ENCODE peak calls at places on chromosomes 3 and 15, in five cellular contexts. One of them, this sample, is unnamed.

GRCh38 chr3:33665294-33665693 is 52.8 kb downstream of the CLASP2 start:
- DNase-seq in body of pancreas: no peak
- DNase-seq in upper lobe of right lung: no peak
- DNase-seq in B cell: no peak
- DNase-seq in uterus: no peak
- DNase-seq in this sample: no peak

GRCh38 chr3:193982258-193982659 is 153.7 kb upstream of the HES1 start:
- DNase-seq in body of pancreas: no peak
- DNase-seq in upper lobe of right lung: peak; percentile 75
- DNase-seq in B cell: no peak
- DNase-seq in uterus: peak; percentile 37
- DNase-seq in this sample: no peak

GRCh38 chr15:39285663-39286062 is 295.2 kb upstream of the THBS1 start:
- DNase-seq in uterus: no peak
- DNase-seq in upper lobe of right lung: no peak
- DNase-seq in body of pancreas: no peak
- DNase-seq in B cell: no peak
- DNase-seq in this sample: no peak

GRCh38 chr3:154242766-154243165 is 81.5 kb downstream of the DHX36 start:
- DNase-seq in uterus: no peak
- DNase-seq in body of pancreas: no peak
- DNase-seq in B cell: no peak
- DNase-seq in upper lobe of right lung: no peak
- DNase-seq in this sample: no peak

GRCh38 chr3:45330500-45331295 is 57.7 kb upstream of the LARS2 start:
- DNase-seq in uterus: no peak
- DNase-seq in B cell: no peak
- DNase-seq in body of pancreas: no peak
- DNase-seq in upper lobe of right lung: no peak
- DNase-seq in this sample: no peak

GRCh38 chr3:120098710-120099109 is 4.5 kb upstream of the GSK3B start:
- DNase-seq in B cell: no peak
- DNase-seq in uterus: no peak
- DNase-seq in body of pancreas: no peak
- DNase-seq in upper lobe of right lung: no peak
- DNase-seq in this sample: no peak

GRCh38 chr3:183388213-183388612 is 40.2 kb downstream of the MCF2L2 start:
- DNase-seq in upper lobe of right lung: no peak
- DNase-seq in B cell: no peak
- DNase-seq in body of pancreas: no peak
- DNase-seq in uterus: no peak
- DNase-seq in this sample: no peak

GRCh38 chr15:51736646-51737537 is 563 bp downstream of the LYSMD2 start:
- DNase-seq in body of pancreas: peak; percentile 41
- DNase-seq in upper lobe of right lung: peak; percentile 83
- DNase-seq in B cell: peak; percentile 72
- DNase-seq in uterus: peak; percentile 52
- DNase-seq in this sample: peak; percentile 57

GRCh38 chr15:73114064-73114463 is 61.8 kb downstream of the NEO1 start:
- DNase-seq in uterus: no peak
- DNase-seq in upper lobe of right lung: no peak
- DNase-seq in B cell: no peak
- DNase-seq in body of pancreas: no peak
- DNase-seq in this sample: no peak

GRCh38 chr3:141302364-141303141 is 65.8 kb upstream of the ZBTB38 start:
- DNase-seq in uterus: no peak
- DNase-seq in upper lobe of right lung: no peak
- DNase-seq in B cell: no peak
- DNase-seq in body of pancreas: no peak
- DNase-seq in this sample: peak; percentile 29

GRCh38 chr3:42371776-42372175 is 38.6 kb downstream of the LYZL4 start:
- DNase-seq in body of pancreas: no peak
- DNase-seq in upper lobe of right lung: no peak
- DNase-seq in uterus: no peak
- DNase-seq in B cell: no peak
- DNase-seq in this sample: no peak

GRCh38 chr3:54424283-54424682 is 301.9 kb downstream of the CACNA2D3 start:
- DNase-seq in B cell: no peak
- DNase-seq in upper lobe of right lung: no peak
- DNase-seq in body of pancreas: no peak
- DNase-seq in uterus: no peak
- DNase-seq in this sample: no peak

GRCh38 chr3:197899833-197900478 is 50.0 kb upstream of the RPL35A start:
- DNase-seq in uterus: no peak
- DNase-seq in upper lobe of right lung: no peak
- DNase-seq in body of pancreas: no peak
- DNase-seq in B cell: no peak
- DNase-seq in this sample: no peak

GRCh38 chr3:111210003-111210699 is 138.5 kb downstream of the NECTIN3 start:
- DNase-seq in B cell: no peak
- DNase-seq in uterus: no peak
- DNase-seq in upper lobe of right lung: no peak
- DNase-seq in body of pancreas: no peak
- DNase-seq in this sample: no peak

GRCh38 chr3:134453631-134454030 is 32.2 kb downstream of the ANAPC13 start:
- DNase-seq in B cell: no peak
- DNase-seq in uterus: no peak
- DNase-seq in body of pancreas: no peak
- DNase-seq in upper lobe of right lung: no peak
- DNase-seq in this sample: no peak

GRCh38 chr15:65512807-65513416 is 4.6 kb downstream of the DPP8 start:
- DNase-seq in B cell: no peak
- DNase-seq in uterus: peak; percentile 83
- DNase-seq in upper lobe of right lung: no peak
- DNase-seq in body of pancreas: peak; percentile 35
- DNase-seq in this sample: no peak

GRCh38 chr3:120151796-120152195 is 57.5 kb upstream of the GSK3B start:
- DNase-seq in body of pancreas: no peak
- DNase-seq in uterus: no peak
- DNase-seq in upper lobe of right lung: no peak
- DNase-seq in B cell: no peak
- DNase-seq in this sample: no peak

GRCh38 chr15:62983956-62984355 is 58.6 kb upstream of the TPM1 start:
- DNase-seq in body of pancreas: no peak
- DNase-seq in upper lobe of right lung: no peak
- DNase-seq in uterus: no peak
- DNase-seq in B cell: no peak
- DNase-seq in this sample: no peak

GRCh38 chr15:62942411-62942810 is 100.1 kb upstream of the TPM1 start:
- DNase-seq in B cell: no peak
- DNase-seq in uterus: no peak
- DNase-seq in body of pancreas: no peak
- DNase-seq in upper lobe of right lung: no peak
- DNase-seq in this sample: no peak

GRCh38 chr3:109902549-109902948 is 565.2 kb upstream of the DPPA4 start:
- DNase-seq in upper lobe of right lung: no peak
- DNase-seq in B cell: no peak
- DNase-seq in uterus: no peak
- DNase-seq in body of pancreas: no peak
- DNase-seq in this sample: no peak

GRCh38 chr3:79154861-79155260 is 612.9 kb downstream of the ROBO1 start:
- DNase-seq in body of pancreas: no peak
- DNase-seq in uterus: no peak
- DNase-seq in B cell: no peak
- DNase-seq in upper lobe of right lung: no peak
- DNase-seq in this sample: no peak

GRCh38 chr3:181418249-181418648 is 293.5 kb upstream of the SOX2 start:
- DNase-seq in upper lobe of right lung: no peak
- DNase-seq in B cell: no peak
- DNase-seq in body of pancreas: no peak
- DNase-seq in uterus: no peak
- DNase-seq in this sample: no peak

GRCh38 chr3:78430741-78431140 is 1337.1 kb downstream of the ROBO1 start:
- DNase-seq in B cell: no peak
- DNase-seq in body of pancreas: no peak
- DNase-seq in uterus: no peak
- DNase-seq in upper lobe of right lung: no peak
- DNase-seq in this sample: no peak

GRCh38 chr15:90200534-90201139 is 493 bp upstream of the SEMA4B start:
- DNase-seq in body of pancreas: no peak
- DNase-seq in upper lobe of right lung: no peak
- DNase-seq in B cell: no peak
- DNase-seq in uterus: no peak
- DNase-seq in this sample: no peak

GRCh38 chr15:29044506-29044905 is 158.7 kb downstream of the APBA2 start:
- DNase-seq in uterus: no peak
- DNase-seq in upper lobe of right lung: peak; percentile 12
- DNase-seq in body of pancreas: no peak
- DNase-seq in B cell: no peak
- DNase-seq in this sample: no peak

GRCh38 chr15:96560246-96560895 is 229.9 kb downstream of the NR2F2 start:
- DNase-seq in B cell: no peak
- DNase-seq in uterus: no peak
- DNase-seq in body of pancreas: no peak
- DNase-seq in upper lobe of right lung: no peak
- DNase-seq in this sample: no peak

GRCh38 chr3:61559108-61559731 is 2.2 kb upstream of the PTPRG start:
- DNase-seq in uterus: no peak
- DNase-seq in body of pancreas: no peak
- DNase-seq in B cell: no peak
- DNase-seq in upper lobe of right lung: no peak
- DNase-seq in this sample: no peak

GRCh38 chr3:8261018-8261417 is 240.6 kb upstream of the LMCD1 start:
- DNase-seq in uterus: no peak
- DNase-seq in upper lobe of right lung: no peak
- DNase-seq in B cell: no peak
- DNase-seq in body of pancreas: no peak
- DNase-seq in this sample: no peak

GRCh38 chr3:128493221-128494151 is 485 bp upstream of the GATA2 start:
- DNase-seq in uterus: peak; percentile 65
- DNase-seq in body of pancreas: no peak
- DNase-seq in upper lobe of right lung: peak; percentile 48
- DNase-seq in B cell: no peak
- DNase-seq in this sample: no peak

GRCh38 chr15:59569477-59569876 is 42.1 kb upstream of the GCNT3 start:
- DNase-seq in upper lobe of right lung: no peak
- DNase-seq in uterus: no peak
- DNase-seq in B cell: no peak
- DNase-seq in body of pancreas: no peak
- DNase-seq in this sample: no peak

GRCh38 chr3:66394261-66395249 is 106.3 kb downstream of the LRIG1 start:
- DNase-seq in B cell: no peak
- DNase-seq in uterus: no peak
- DNase-seq in body of pancreas: no peak
- DNase-seq in upper lobe of right lung: no peak
- DNase-seq in this sample: peak; percentile 82

GRCh38 chr15:89616228-89616627 is 39.0 kb downstream of the KIF7 start:
- DNase-seq in body of pancreas: no peak
- DNase-seq in B cell: no peak
- DNase-seq in upper lobe of right lung: no peak
- DNase-seq in uterus: no peak
- DNase-seq in this sample: no peak

GRCh38 chr15:40908095-40908494 is 13.8 kb downstream of the VPS18 start:
- DNase-seq in uterus: no peak
- DNase-seq in B cell: no peak
- DNase-seq in body of pancreas: no peak
- DNase-seq in upper lobe of right lung: no peak
- DNase-seq in this sample: no peak
- TF ChIP-seq CTCF in uterus: no peak
- TF ChIP-seq CTCF in B cell: no peak
- TF ChIP-seq CTCF in body of pancreas: no peak
- TF ChIP-seq CTCF in upper lobe of right lung: no peak
- TF ChIP-seq CTCF in this sample: no peak

DNA sequence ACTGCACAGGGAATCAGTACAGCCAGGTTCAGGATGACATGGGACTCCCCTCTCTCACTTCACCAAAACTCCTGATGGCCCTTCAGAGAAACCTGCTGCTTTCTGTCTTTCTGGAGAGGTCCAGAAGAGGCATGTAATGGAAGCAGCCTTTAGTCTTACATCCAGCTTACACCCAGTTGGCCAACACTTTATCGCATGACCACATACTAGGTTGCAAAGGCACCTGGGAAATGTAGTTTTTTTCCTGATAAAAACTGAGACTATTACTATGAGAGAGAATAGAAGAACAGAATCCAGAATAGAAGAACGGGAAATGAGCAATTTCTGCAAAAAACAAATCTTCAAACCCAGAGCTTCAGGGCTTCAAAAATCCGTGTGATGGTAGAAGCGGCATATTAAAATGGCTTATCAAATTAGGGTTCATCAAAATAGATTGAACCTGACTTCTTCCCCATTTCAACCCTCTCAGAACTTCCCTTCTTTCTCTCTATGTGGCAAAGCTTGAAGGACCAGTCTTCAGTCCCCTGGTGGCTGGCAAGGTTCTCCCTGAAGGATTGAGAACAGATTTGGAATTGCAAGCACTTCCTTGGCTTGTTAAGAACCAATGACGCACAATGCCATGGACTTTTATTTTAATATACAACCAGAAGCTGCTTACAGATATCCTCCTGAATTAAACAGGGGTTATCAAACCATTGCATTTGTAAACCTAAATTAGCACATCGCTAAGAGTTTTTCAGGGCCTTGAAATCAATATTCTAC is 34.4 kb downstream of the CORO2B start:
- DNase-seq in uterus: no peak
- DNase-seq in upper lobe of right lung: no peak
- DNase-seq in body of pancreas: no peak
- DNase-seq in B cell: no peak
- DNase-seq in this sample: no peak
- TF ChIP-seq CTCF in uterus: no peak
- TF ChIP-seq CTCF in upper lobe of right lung: no peak
- TF ChIP-seq CTCF in body of pancreas: no peak
- TF ChIP-seq CTCF in B cell: no peak
- TF ChIP-seq CTCF in this sample: no peak

GRCh38 chr15:88610756-88611231 is 10.3 kb upstream of the AEN start:
- DNase-seq in uterus: no peak
- DNase-seq in body of pancreas: no peak
- DNase-seq in upper lobe of right lung: no peak
- DNase-seq in B cell: no peak
- DNase-seq in this sample: no peak
- TF ChIP-seq CTCF in uterus: no peak
- TF ChIP-seq CTCF in body of pancreas: no peak
- TF ChIP-seq CTCF in upper lobe of right lung: no peak
- TF ChIP-seq CTCF in B cell: no peak
- TF ChIP-seq CTCF in this sample: no peak

DNA sequence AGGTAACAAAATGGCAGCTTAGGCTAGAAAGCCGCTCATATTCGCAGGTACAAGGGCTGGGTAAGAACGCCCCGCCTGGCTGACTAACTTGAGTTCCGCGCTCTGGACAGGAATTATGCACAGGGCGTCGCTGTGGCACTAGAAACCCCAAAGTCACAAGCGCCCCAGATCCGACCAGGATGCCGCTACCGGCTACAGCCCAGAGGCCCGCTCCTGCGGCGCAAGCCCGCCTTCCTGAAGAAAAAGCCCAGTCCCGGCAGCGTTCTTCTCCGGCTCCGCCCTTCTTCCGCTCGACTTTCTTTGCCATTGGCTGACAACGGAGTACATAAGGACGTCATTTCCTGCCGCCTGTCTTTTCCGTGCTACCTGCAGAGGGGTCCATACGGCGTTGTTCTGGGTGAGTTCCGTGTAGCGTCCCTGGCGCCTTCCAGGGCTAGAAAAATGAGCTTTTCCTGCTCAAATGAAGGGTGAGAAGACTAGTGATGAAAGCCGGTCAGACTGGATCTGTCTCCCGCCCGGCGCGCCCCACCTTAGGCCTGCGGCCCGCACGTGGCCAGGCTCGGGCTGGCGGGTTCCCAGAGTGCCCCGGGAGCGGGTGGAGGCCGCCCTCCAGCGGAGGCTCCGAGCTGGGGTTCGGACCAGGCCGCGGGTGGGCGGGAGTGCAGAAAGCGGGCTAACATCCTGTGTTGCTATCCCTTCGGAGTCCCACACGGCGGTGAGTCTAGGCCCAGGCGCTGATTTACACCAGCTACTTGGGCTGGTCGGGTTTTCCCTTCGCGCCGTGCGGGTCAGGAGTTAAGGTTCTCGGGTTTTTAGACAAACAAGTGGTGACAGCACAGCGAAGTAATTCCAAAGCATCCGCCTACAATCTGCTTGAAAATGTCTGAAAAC is at the start of gene RPSA:
- DNase-seq in B cell: peak; percentile 96
- DNase-seq in upper lobe of right lung: peak; percentile 97
- DNase-seq in body of pancreas: peak; percentile 94
- DNase-seq in uterus: peak; percentile 92
- DNase-seq in this sample: peak; percentile 96
- TF ChIP-seq CTCF in B cell: peak; percentile 22
- TF ChIP-seq CTCF in upper lobe of right lung: peak; percentile 20
- TF ChIP-seq CTCF in body of pancreas: no peak
- TF ChIP-seq CTCF in uterus: peak; percentile 31
- TF ChIP-seq CTCF in this sample: peak; percentile 66